ENCODE peak calls at places on chromosomes 2 and 18, in six cellular contexts. M is A549, A is WERI-Rb-1, W is brain microvascular endothelial cell, E is fibroblast of lung, S is body of pancreas. T is an unnamed sample.

GRCh38 chr2:28343184-28343942 is 49.3 kb upstream of the FOSL2 start:
- DNase-seq in M (no peak), A (no peak), W (no peak), E (no peak), S (no peak), T (no peak)

GRCh38 chr2:189407161-189407943 is 33.9 kb upstream of the WDR75 start:
- DNase-seq in M (peak; percentile 30), A (no peak), W (peak; percentile 68), E (peak; percentile 81), S (no peak), T (peak; percentile 85)

GRCh38 chr2:165294912-165295311 is 55.7 kb downstream of the SCN2A start:
- DNase-seq in M (no peak), A (no peak), W (no peak), E (no peak), S (no peak), T (no peak)

GRCh38 chr2:140891614-140892212 is 1239.1 kb downstream of the LRP1B start:
- DNase-seq in M (peak; percentile 6), A (no peak), W (no peak), E (no peak), S (no peak), T (no peak)

GRCh38 chr2:227325824-227326195 is 759 bp downstream of the MFF start:
- DNase-seq in M (peak; percentile 37), A (peak; percentile 29), W (peak; percentile 33), E (peak; percentile 51), S (peak; percentile 33), T (no peak)

GRCh38 chr2:7633556-7634153 is 716.4 kb downstream of the RNF144A start:
- DNase-seq in M (no peak), A (no peak), W (no peak), E (no peak), S (no peak), T (no peak)

GRCh38 chr2:620456-621302 is 56.5 kb downstream of the TMEM18 start:
- DNase-seq in M (no peak), A (no peak), W (no peak), E (no peak), S (no peak), T (no peak)

GRCh38 chr18:63986885-63987284 is 17.0 kb downstream of the SERPINB8 start:
- DNase-seq in M (no peak), A (no peak), W (no peak), E (no peak), S (no peak), T (no peak)

GRCh38 chr2:204681412-204681811 is 136.1 kb downstream of the PARD3B start:
- DNase-seq in M (no peak), A (no peak), W (no peak), E (no peak), S (no peak), T (no peak)

GRCh38 chr2:223459328-223459939 is 142.7 kb downstream of the SCG2 start:
- DNase-seq in M (peak; percentile 22), A (no peak), W (no peak), E (peak; percentile 67), S (no peak), T (no peak)

GRCh38 chr18:49189772-49190171 is 239.0 kb upstream of the SMAD7 start:
- DNase-seq in M (no peak), A (no peak), W (no peak), E (no peak), S (no peak), T (no peak)

GRCh38 chr18:59005266-59005665 is 134.4 kb upstream of the SEC11C start:
- DNase-seq in M (peak; percentile 87), A (no peak), W (peak; percentile 81), E (peak; percentile 31), S (no peak), T (peak; percentile 59)

GRCh38 chr2:159773876-159774275 is 24.1 kb downstream of the CD302 start:
- DNase-seq in M (no peak), A (no peak), W (no peak), E (no peak), S (no peak), T (no peak)

GRCh38 chr2:111618577-111618930 is 265.4 kb downstream of the ANAPC1 start:
- DNase-seq in M (no peak), A (no peak), W (no peak), E (peak; percentile 58), S (no peak), T (no peak)

GRCh38 chr2:207121784-207122183 is 44.0 kb downstream of the KLF7 start:
- DNase-seq in M (no peak), A (no peak), W (peak; percentile 79), E (peak; percentile 88), S (no peak), T (no peak)

GRCh38 chr2:223954401-223954800 is 2.9 kb upstream of the MRPL44 start:
- DNase-seq in M (peak; percentile 40), A (no peak), W (peak; percentile 94), E (peak; percentile 62), S (no peak), T (no peak)

GRCh38 chr2:1489486-1489885 is 76.2 kb downstream of the TPO start:
- DNase-seq in M (no peak), A (no peak), W (no peak), E (no peak), S (no peak), T (no peak)

GRCh38 chr2:206143451-206143850 is 15.8 kb downstream of the NDUFS1 start:
- DNase-seq in M (no peak), A (no peak), W (no peak), E (no peak), S (no peak), T (no peak)

GRCh38 chr2:170086751-170087150 is 91.2 kb upstream of the MYO3B start:
- DNase-seq in M (no peak), A (no peak), W (no peak), E (no peak), S (no peak), T (no peak)

GRCh38 chr18:12423393-12423792 is 15.7 kb downstream of the PRELID3A start:
- DNase-seq in M (no peak), A (no peak), W (no peak), E (no peak), S (no peak), T (no peak)

GRCh38 chr2:145797692-145798091 is 1277.8 kb upstream of the ZEB2 start:
- DNase-seq in M (no peak), A (no peak), W (no peak), E (no peak), S (no peak), T (no peak)

GRCh38 chr2:127814677-127815076 is 3.7 kb upstream of the WDR33 start:
- DNase-seq in M (no peak), A (no peak), W (no peak), E (no peak), S (no peak), T (no peak)

GRCh38 chr18:9428862-9429661 is 46.3 kb upstream of the RALBP1 start:
- DNase-seq in M (no peak), A (no peak), W (no peak), E (no peak), S (no peak), T (no peak)

GRCh38 chr2:72116081-72116533 is 31.6 kb downstream of the CYP26B1 start:
- DNase-seq in M (peak; percentile 49), A (peak; percentile 52), W (no peak), E (no peak), S (no peak), T (no peak)

GRCh38 chr2:18404708-18405107 is 155.7 kb downstream of the RDH14 start:
- DNase-seq in M (peak; percentile 36), A (no peak), W (no peak), E (no peak), S (no peak), T (no peak)
- TF ChIP-seq CTCF in M (peak; percentile 55), A (peak; percentile 60), W (peak; percentile 33), E (no peak), S (no peak), T (peak; percentile 15)

GRCh38 chr2:176127769-176128072 is 1.8 kb upstream of the HOXD8 start:
- DNase-seq in M (no peak), A (no peak), W (no peak), E (no peak), S (no peak), T (no peak)

GRCh38 chr2:176130153-176130916 is 830 bp downstream of the HOXD8 start:
- DNase-seq in M (peak; percentile 59), A (no peak), W (no peak), E (no peak), S (no peak), T (no peak)

GRCh38 chr2:176129825-176130152 is 284 bp downstream of the HOXD8 start:
- DNase-seq in M (no peak), A (no peak), W (no peak), E (no peak), S (no peak), T (no peak)

GRCh38 chr2:176128172-176129012 is 1.1 kb upstream of the HOXD8 start:
- DNase-seq in M (no peak), A (no peak), W (no peak), E (no peak), S (no peak), T (no peak)

DNA sequence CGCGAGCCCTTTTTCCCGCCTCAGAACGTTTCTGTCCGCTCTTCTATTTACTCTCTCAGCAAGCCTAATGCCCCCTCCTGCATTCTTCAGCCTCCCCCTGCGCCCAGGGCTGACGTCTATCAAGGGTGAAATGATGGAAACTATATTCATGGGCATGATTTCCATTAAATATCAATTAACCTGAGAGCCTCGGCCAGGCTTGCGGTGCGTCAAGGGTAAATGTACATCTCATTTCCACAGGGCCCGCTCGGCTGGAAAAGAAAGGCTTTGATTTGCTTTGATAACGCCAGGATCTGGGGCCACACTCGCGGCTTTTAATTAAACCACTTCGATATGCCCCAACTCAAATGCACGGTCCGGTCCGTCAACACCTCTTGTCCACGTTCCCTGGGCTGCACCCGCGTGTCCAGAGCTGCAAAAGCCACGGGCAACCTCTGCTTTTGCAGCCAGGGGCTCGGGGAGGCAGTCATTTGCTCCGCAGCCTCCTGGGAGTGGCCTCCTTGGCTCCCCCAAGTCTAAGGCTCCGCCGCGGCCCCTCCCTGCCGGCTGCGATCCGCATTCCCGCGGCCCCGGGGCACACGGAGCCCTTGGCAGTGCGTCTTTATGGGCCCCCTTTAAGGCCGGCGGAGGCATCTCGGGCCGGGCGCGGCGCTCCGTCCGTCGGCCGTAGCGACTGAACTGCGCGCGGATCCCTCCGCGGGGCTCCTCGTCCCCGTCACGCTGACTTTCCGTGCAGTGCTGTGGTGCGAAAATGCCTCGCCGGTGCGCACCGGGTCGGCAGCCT is at the start of gene HOXD8:
- DNase-seq in M (peak; percentile 85), A (no peak), W (no peak), E (peak; percentile 22), S (no peak), T (no peak)
- H3K4me3 ChIP-seq in M (peak within 1 kb of the TSS; percentile 81), A (peak within 1 kb of the TSS; percentile 16), W (no peak within 1 kb of the TSS), E (no peak within 1 kb of the TSS), S (no peak within 1 kb of the TSS), T (peak within 1 kb of the TSS; percentile 42)

GRCh38 chr18:43587538-43588153 is 310.4 kb upstream of the SYT4 start:
- DNase-seq in M (peak; percentile 17), A (no peak), W (peak; percentile 53), E (peak; percentile 64), S (no peak), T (no peak)
- TF ChIP-seq CTCF in M (peak; percentile 34), A (peak; percentile 54), W (peak; percentile 67), E (peak; percentile 70), S (peak; percentile 58), T (peak; percentile 77)

GRCh38 chr2:135870571-135870970 is 5.7 kb downstream of the MCM6 start:
- DNase-seq in M (no peak), A (no peak), W (no peak), E (no peak), S (no peak), T (no peak)

GRCh38 chr2:135875491-135876065 is 665 bp downstream of the MCM6 start:
- DNase-seq in M (peak; percentile 42), A (peak; percentile 37), W (peak; percentile 60), E (peak; percentile 67), S (peak; percentile 51), T (no peak)

GRCh38 chr2:135876066-135876711 is at the start of gene MCM6:
- DNase-seq in M (peak; percentile 99), A (peak; percentile 99), W (peak; percentile 99), E (peak; percentile 99), S (peak; percentile 97), T (peak; percentile 96)

GRCh38 chr2:135874966-135875365 is 1.3 kb downstream of the MCM6 start:
- DNase-seq in M (no peak), A (no peak), W (no peak), E (no peak), S (no peak), T (no peak)
- H3K4me3 ChIP-seq in M (peak overlapping the region; percentile 86), A (peak overlapping the region; percentile 79), W (peak overlapping the region; percentile 75), E (peak overlapping the region; percentile 69), S (no peak overlapping the region), T (peak overlapping the region; percentile 50)

T was measured in BJ.